ENCODE peak calls at places on chromosomes 3 and 15, in nine cellular contexts. F is thoracic aorta; W is lung; C is CD4-positive, alpha-beta T cell; N is uterus; P is mammary epithelial cell; D is right lobe of liver; K is heart left ventricle; G is stomach. A is an unnamed sample.

GRCh38 chr15:44289352-44289790 is 852 bp downstream of the GOLM2 start:
- DNase-seq in F (no peak), W (no peak), C (no peak), N (no peak), P (no peak), D (no peak), K (no peak), G (no peak), A (no peak)

GRCh38 chr3:192449036-192449435 is 278.3 kb downstream of the FGF12 start:
- DNase-seq in F (no peak), W (no peak), C (no peak), N (no peak), P (no peak), D (no peak), K (no peak), G (no peak), A (no peak)

GRCh38 chr15:83248151-83248851 is 36.2 kb downstream of the BNC1 start:
- DNase-seq in F (no peak), W (no peak), C (no peak), N (no peak), P (peak; percentile 62), D (no peak), K (no peak), G (no peak), A (peak; percentile 28)

GRCh38 chr3:129087138-129087702 is 26.6 kb downstream of the GP9 start:
- DNase-seq in F (peak; percentile 25), W (no peak), C (no peak), N (peak; percentile 73), P (peak; percentile 16), D (no peak), K (peak; percentile 58), G (peak; percentile 49), A (no peak)

GRCh38 chr3:138434276-138434874 is at the start of gene ESYT3:
- DNase-seq in F (peak; percentile 9), W (peak; percentile 91), C (no peak), N (peak; percentile 67), P (peak; percentile 87), D (peak; percentile 81), K (peak; percentile 69), G (peak; percentile 90), A (no peak)

GRCh38 chr3:53318522-53318921 is 28.8 kb downstream of the DCP1A start:
- DNase-seq in F (no peak), W (no peak), C (no peak), N (no peak), P (no peak), D (no peak), K (no peak), G (no peak), A (no peak)

GRCh38 chr3:159322322-159322939 is 520.6 kb downstream of the MFSD1 start:
- DNase-seq in F (no peak), W (no peak), C (no peak), N (no peak), P (no peak), D (no peak), K (peak; percentile 30), G (no peak), A (peak; percentile 23)

GRCh38 chr15:71079208-71080044 is 35.8 kb upstream of the THSD4 start:
- DNase-seq in F (peak; percentile 66), W (no peak), C (no peak), N (no peak), P (peak; percentile 89), D (peak; percentile 26), K (peak; percentile 40), G (peak; percentile 84), A (no peak)

GRCh38 chr3:127848131-127849129 is 26.1 kb upstream of the MGLL start:
- DNase-seq in F (no peak), W (no peak), C (no peak), N (no peak), P (no peak), D (no peak), K (no peak), G (no peak), A (peak; percentile 11)
- TF ChIP-seq CTCF in F (no peak), W (no peak), C (no peak), N (no peak), P (no peak), D (no peak), K (no peak), G (no peak), A (no peak)

GRCh38 chr3:31853580-31853979 is 127.5 kb downstream of the OSBPL10 start:
- DNase-seq in F (no peak), W (no peak), C (no peak), N (no peak), P (peak; percentile 36), D (no peak), K (no peak), G (no peak), A (no peak)
- H3K27ac ChIP-seq in F (no peak overlapping the region), W (no peak overlapping the region), C (no peak overlapping the region), N (no peak overlapping the region), P (no peak overlapping the region), D (no peak overlapping the region), K (no peak overlapping the region), G (no peak overlapping the region), A (no peak overlapping the region)

DNA sequence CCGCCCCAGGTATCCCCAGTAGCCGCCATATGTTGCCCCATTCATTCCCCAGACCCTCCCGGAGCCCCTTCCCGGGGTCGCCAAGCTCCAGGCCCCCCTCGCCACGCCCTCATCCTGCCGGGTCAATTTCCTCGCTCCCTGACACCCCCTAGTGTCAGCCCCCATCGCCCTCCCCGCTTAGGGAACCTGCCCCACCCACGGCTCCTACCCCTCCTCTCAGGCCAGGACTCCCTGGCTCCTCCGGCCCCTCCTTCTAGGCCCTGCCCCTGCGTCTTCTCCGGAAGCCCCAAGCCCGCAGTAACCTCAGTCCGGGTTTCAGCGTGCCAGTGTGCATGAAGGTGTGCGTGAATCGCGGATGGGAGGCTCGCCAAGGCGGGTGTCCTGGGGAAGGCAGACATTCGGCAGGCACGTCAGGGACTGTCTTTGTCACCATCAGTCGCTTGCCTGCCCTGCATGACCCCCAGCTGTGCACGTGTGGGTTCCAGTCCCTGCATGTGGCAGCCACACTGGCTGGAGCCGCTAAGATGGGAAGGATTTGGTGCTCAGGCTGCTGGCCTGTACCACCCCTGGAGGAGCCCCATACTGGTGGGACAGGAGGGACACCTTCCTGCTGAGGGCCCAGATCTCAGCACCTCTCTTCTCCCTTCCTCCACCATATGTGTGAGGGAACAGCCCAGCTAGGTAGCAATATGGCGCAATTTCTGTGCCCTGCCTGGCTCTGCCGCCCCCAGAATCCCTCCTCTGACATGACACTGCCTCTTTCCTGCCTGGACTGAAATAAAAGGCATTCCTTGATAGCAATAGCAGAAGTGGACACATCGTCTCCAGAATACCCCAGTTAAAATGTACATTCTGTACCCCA is 704 bp downstream of the DISP2 start:
- DNase-seq in F (no peak), W (no peak), C (no peak), N (no peak), P (no peak), D (peak; percentile 33), K (no peak), G (no peak), A (peak; percentile 84)
- TF ChIP-seq CTCF in F (no peak), W (no peak), C (no peak), N (no peak), P (peak; percentile 6), D (peak; percentile 7), K (no peak), G (no peak), A (peak; percentile 42)

DNA sequence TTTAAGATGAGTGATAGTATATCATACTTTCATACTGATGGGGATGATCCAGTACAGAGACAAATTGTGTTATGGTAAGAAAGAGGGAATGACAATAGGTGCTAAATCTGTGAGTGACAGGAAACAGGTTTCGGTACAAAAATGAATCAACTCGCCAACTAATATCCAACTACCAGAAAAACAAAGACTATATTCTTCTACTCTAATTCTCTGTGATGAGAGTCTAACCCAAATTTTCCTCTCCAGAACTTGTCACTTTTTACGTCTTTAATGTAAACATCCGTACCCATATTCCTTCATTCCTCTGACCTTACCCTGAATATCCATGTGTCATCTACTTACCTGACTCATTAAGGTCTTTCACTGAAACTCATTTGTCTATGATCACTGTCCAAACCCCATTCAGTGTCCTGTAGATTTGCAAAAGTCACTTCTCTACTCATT is 39.6 kb downstream of the SCAPER start:
- DNase-seq in F (no peak), W (no peak), C (no peak), N (no peak), P (peak; percentile 44), D (no peak), K (no peak), G (no peak), A (no peak)
- H3K27ac ChIP-seq in F (no peak overlapping the region), W (peak overlapping the region; percentile 53), C (no peak overlapping the region), N (no peak overlapping the region), P (no peak overlapping the region), D (no peak overlapping the region), K (peak overlapping the region; percentile 32), G (no peak overlapping the region), A (no peak overlapping the region)

A was measured in WERI-Rb-1.